ENCODE peak calls at places on chromosomes 6 and 20, in ten cellular contexts. M is neural crest cell; A is AG09309; W is cardiac fibroblast; U is B cell; O is body of pancreas; X is Calu3; D is fibroblast of lung; I is transverse colon; N is CD8-positive, alpha-beta T cell. B is an unnamed sample.

GRCh38 chr6:30730611-30731435 is 10.7 kb downstream of the TUBB start:
- DNase-seq in M (peak), A (no peak), W (peak), U (peak), O (peak), X (peak), D (peak), I (peak), N (peak), B (peak)

GRCh38 chr6:69693749-69694148 is 103.1 kb downstream of the LMBRD1 start:
- DNase-seq in M (no peak), A (peak), W (no peak), U (no peak), O (no peak), X (no peak), D (peak), I (no peak), N (no peak), B (no peak)

GRCh38 chr6:14450133-14451040 is 332.8 kb downstream of the CD83 start:
- DNase-seq in M (no peak), A (no peak), W (no peak), U (no peak), O (no peak), X (no peak), D (peak), I (no peak), N (no peak), B (no peak)

GRCh38 chr6:54899442-54899841 is 52.9 kb downstream of the FAM83B start:
- DNase-seq in M (no peak), A (no peak), W (no peak), U (no peak), O (no peak), X (no peak), D (no peak), I (no peak), N (no peak), B (no peak)

GRCh38 chr6:97669191-97669651 is 386.2 kb upstream of the MMS22L start:
- DNase-seq in M (peak), A (no peak), W (no peak), U (peak), O (no peak), X (no peak), D (peak), I (no peak), N (no peak), B (peak)

GRCh38 chr20:21029356-21029755 is 76.8 kb downstream of the LINC00237 start:
- DNase-seq in M (no peak), A (no peak), W (no peak), U (no peak), O (no peak), X (no peak), D (no peak), I (no peak), N (no peak), B (no peak)

GRCh38 chr6:13924949-13925881 is at the start of gene RNF182:
- DNase-seq in M (no peak), A (no peak), W (no peak), U (no peak), O (no peak), X (peak), D (peak), I (peak), N (no peak), B (no peak)

GRCh38 chr6:57108691-57109090 is 18.7 kb downstream of the ZNF451 start:
- DNase-seq in M (no peak), A (no peak), W (no peak), U (no peak), O (no peak), X (no peak), D (no peak), I (no peak), N (no peak), B (no peak)

GRCh38 chr6:11475019-11475418 is 62.5 kb upstream of the TMEM170B start:
- DNase-seq in M (no peak), A (no peak), W (no peak), U (no peak), O (no peak), X (no peak), D (peak), I (no peak), N (no peak), B (no peak)

GRCh38 chr20:54088430-54088829 is 18.0 kb upstream of the BCAS1 start:
- DNase-seq in M (no peak), A (no peak), W (no peak), U (no peak), O (no peak), X (no peak), D (no peak), I (no peak), N (no peak), B (no peak)

GRCh38 chr20:54092021-54092420 is 21.6 kb upstream of the BCAS1 start:
- DNase-seq in M (no peak), A (no peak), W (no peak), U (no peak), O (no peak), X (no peak), D (no peak), I (no peak), N (no peak), B (no peak)

GRCh38 chr20:54093423-54094267 is 23.3 kb upstream of the BCAS1 start:
- DNase-seq in M (peak), A (no peak), W (no peak), U (no peak), O (no peak), X (no peak), D (no peak), I (no peak), N (no peak), B (no peak)

GRCh38 chr20:54091120-54091480 is 20.7 kb upstream of the BCAS1 start:
- DNase-seq in M (no peak), A (no peak), W (no peak), U (no peak), O (no peak), X (no peak), D (no peak), I (no peak), N (no peak), B (no peak)

GRCh38 chr20:54090230-54091119 is 20.1 kb upstream of the BCAS1 start:
- DNase-seq in M (no peak), A (no peak), W (no peak), U (no peak), O (no peak), X (no peak), D (no peak), I (no peak), N (no peak), B (no peak)
- TF ChIP-seq CTCF in M (no peak), A (no peak), W (no peak), U (no peak), O (no peak), X (no peak), D (no peak), I (no peak), N (no peak), B (no peak)

GRCh38 chr20:17636523-17637412 is 45.3 kb downstream of the RRBP1 start:
- DNase-seq in M (peak), A (no peak), W (peak), U (no peak), O (no peak), X (no peak), D (no peak), I (no peak), N (no peak), B (peak)
- TF ChIP-seq CTCF in M (no peak), A (no peak), W (no peak), U (no peak), O (no peak), X (no peak), D (no peak), I (no peak), N (no peak), B (no peak)

GRCh38 chr6:8075185-8075584 is 11.0 kb upstream of the BLOC1S5 start:
- DNase-seq in M (no peak), A (no peak), W (no peak), U (no peak), O (no peak), X (no peak), D (no peak), I (no peak), N (no peak), B (no peak)
- TF ChIP-seq CTCF in M (no peak), A (no peak), W (no peak), U (no peak), O (no peak), X (no peak), D (no peak), I (no peak), N (no peak), B (no peak)

DNA sequence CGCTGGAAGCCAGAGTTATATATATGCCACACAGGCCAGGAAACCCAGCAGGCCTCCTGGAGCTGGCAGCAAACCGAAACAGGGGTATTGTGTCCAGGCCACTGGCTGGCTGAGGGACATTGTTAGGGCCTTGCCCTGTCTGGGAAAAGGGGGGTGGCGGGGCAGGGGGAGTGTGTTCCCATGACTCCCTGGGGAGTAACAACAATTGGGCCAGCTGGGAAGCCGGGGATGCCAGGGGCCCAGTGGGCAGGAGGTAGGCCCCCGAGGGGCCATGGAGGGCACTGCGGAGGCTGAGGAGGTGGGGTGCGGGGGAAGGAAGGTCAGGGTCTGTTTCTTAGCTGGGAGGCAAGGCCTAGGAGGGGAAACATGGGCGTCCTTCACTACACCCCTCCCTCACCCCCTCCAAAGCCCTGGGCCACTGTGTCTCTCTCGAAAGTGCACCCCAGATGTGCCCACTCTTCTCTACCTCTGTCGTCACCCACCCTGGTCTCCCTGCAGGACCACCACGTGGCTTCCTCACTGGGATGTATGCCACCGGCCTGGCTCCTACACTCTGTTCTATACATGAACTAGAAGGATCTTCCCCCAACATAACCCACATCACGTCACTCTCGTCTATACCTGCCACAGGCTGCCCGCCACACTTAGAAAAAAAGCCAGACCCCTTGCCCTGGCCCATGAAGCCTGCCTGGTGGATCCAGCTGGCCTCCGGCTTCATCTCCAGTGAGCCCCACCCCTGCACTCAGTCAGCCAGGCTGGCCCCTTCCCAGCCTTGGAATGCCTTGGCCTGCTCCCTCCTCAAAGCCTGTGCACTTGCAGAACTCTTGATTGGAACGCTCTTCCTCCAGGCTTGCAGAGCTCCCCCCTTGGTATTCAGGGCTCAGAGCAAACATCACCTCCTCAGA is 7.8 kb upstream of the E2F1 start:
- DNase-seq in M (no peak), A (no peak), W (peak), U (no peak), O (no peak), X (no peak), D (no peak), I (no peak), N (no peak), B (no peak)
- TF ChIP-seq CTCF in M (no peak), A (no peak), W (no peak), U (no peak), O (no peak), X (no peak), D (no peak), I (no peak), N (no peak), B (no peak)

GRCh38 chr20:11354841-11355240 is 562.9 kb upstream of the BTBD3 start:
- DNase-seq in M (no peak), A (no peak), W (no peak), U (no peak), O (no peak), X (no peak), D (no peak), I (no peak), N (no peak), B (no peak)

GRCh38 chr20:11344939-11345338 is 572.8 kb upstream of the BTBD3 start:
- DNase-seq in M (no peak), A (no peak), W (no peak), U (no peak), O (no peak), X (no peak), D (no peak), I (no peak), N (no peak), B (no peak)

GRCh38 chr20:11352041-11352440 is 565.7 kb upstream of the BTBD3 start:
- DNase-seq in M (no peak), A (no peak), W (no peak), U (no peak), O (no peak), X (no peak), D (no peak), I (no peak), N (no peak), B (no peak)

GRCh38 chr20:11355338-11355737 is 562.4 kb upstream of the BTBD3 start:
- DNase-seq in M (no peak), A (no peak), W (no peak), U (no peak), O (no peak), X (no peak), D (no peak), I (no peak), N (no peak), B (no peak)

DNA sequence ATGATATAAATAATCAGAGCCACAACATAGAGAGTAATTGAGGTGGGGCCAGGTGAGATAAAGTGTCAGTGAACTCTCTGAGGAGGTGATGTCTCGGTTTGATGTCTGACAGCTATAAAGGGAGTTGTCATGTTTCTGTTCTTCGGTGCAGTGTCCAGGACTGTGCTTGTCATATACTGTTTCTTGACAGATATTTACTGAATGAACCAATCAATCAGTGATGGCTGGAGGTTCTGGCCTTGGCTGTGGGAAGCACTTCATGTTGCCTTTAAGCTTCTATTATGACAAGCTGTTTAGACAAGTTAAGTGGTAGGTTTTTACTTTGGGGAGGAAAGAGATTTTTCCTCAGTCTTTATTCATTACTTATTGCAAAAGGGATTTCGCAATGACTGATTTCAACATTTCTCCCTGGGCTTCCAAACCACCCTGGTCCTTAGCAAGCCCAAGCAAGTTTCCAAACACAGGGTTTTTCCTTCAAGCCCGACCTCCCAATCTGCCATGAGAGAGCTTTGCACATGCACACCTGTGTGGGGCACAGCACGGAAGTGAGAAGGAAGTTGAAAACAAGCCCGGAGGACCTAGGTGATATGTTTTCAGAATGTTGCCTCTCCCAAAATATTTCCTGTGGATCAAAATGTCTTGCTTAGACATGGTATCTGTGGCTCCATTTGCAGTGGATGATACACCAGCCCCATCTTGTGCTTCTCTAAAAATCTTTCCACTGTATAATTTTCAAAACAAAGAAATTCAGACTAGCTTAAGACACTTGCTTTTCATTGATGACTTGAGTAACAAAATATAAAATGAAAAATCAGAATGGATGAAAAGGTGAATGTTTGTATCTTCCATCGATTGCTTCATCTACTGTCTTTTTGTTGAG is 567.3 kb upstream of the BTBD3 start:
- DNase-seq in M (peak), A (peak), W (peak), U (no peak), O (no peak), X (no peak), D (peak), I (no peak), N (no peak), B (no peak)
- TF ChIP-seq CTCF in M (no peak), A (no peak), W (no peak), U (no peak), O (no peak), X (no peak), D (peak), I (no peak), N (no peak), B (no peak)

GRCh38 chr20:59147197-59147596 is 16.4 kb upstream of the ZNF831 start:
- DNase-seq in M (no peak), A (no peak), W (no peak), U (no peak), O (no peak), X (no peak), D (no peak), I (no peak), N (no peak), B (no peak)
- TF ChIP-seq CTCF in M (no peak), A (no peak), W (no peak), U (no peak), O (no peak), X (no peak), D (no peak), I (no peak), N (no peak), B (no peak)

DNA sequence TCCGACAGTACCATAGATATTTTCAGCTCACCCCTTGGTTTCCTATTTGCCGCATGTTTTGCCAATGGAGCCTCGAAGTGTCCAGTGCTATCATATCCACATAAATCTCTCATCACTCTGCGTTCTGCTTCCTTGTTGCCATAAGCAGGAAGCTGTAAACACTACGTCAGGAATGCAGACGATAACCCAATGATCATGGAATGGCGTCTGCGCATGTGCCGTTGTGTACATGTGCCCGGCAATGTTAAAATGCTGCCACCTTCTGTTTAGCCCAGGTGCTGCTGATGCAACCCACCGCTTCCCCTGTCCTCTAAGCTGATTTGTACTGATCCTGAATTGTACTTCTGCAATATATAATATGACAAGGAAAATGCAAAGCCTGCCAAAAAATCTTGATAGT is 607.5 kb downstream of the HDGFL1 start:
- DNase-seq in M (no peak), A (no peak), W (no peak), U (no peak), O (no peak), X (no peak), D (peak), I (no peak), N (no peak), B (no peak)
- TF ChIP-seq CTCF in M (no peak), A (no peak), W (no peak), U (no peak), O (no peak), X (no peak), D (peak), I (no peak), N (no peak), B (no peak)